ENCODE peak calls at places on chromosome 9, in four cellular contexts. J is right lobe of liver, F is astrocyte, T is cardiac muscle cell. L is an unnamed sample. For H3K4me1 and H3K27me3, the result is how much of the 10 kb centered on the place peaks cover.

GRCh38 chr9:115615821-115616665 is 498.1 kb upstream of the TNC start:
- DNase-seq in J (no peak), F (peak), T (peak), L (no peak)

GRCh38 chr9:89759563-89759962 is 154.8 kb downstream of the GADD45G start:
- DNase-seq in J (no peak), T (no peak), F (no peak), L (no peak)

GRCh38 chr9:4139201-4139600 is 160.7 kb downstream of the GLIS3 start:
- DNase-seq in F (no peak), J (no peak), T (no peak), L (no peak)

GRCh38 chr9:3256571-3256970 is 269.2 kb downstream of the RFX3 start:
- DNase-seq in T (peak), F (no peak), J (no peak), L (no peak)

GRCh38 chr9:123354806-123355508 is 1.0 kb upstream of the CRB2 start:
- DNase-seq in J (no peak), T (no peak), F (no peak), L (no peak)

GRCh38 chr9:37753489-37754190 is at the start of gene TRMT10B:
- DNase-seq in T (peak), F (peak), J (peak), L (peak)

GRCh38 chr9:81393985-81394811 is 295.1 kb downstream of the TLE1 start:
- DNase-seq in J (peak), F (no peak), T (no peak), L (no peak)

GRCh38 chr9:12908910-12909309 is 134.1 kb downstream of the LURAP1L start:
- DNase-seq in T (no peak), F (no peak), J (no peak), L (no peak)

GRCh38 chr9:96169488-96169887 is 132.5 kb downstream of the HSD17B3 start:
- DNase-seq in T (peak), F (no peak), J (peak), L (no peak)

GRCh38 chr9:19229725-19230355 is 653 bp upstream of the DENND4C start:
- DNase-seq in J (no peak), F (peak), T (no peak), L (no peak)

DNA sequence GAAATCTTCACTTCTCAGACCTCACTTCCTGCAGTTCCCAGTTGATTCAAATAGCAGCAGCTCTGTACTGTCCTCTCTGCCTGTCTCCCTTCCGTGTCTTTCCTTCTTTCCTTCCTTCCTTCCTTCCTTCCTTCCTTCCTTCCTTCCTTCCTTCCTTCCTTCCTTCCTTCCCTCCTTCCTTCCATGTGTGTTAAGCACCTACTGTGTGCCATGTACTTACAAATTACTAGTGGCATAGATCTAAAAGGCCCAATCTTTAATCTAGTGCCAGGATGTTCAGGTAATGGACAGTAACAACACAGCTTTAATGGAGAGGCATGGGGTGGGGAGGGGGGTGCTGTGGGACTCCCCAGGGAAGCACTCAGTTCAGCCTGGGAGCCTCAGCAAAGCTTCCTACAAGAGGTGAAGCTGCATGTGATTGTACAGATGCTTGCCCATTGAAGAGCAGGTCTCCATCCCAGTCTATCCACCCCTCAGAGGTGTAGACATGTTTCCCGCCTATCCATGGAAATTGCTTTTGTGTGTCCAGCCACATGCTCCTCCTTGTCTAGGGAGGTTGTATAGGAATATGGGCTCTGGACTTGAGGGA is 106.0 kb downstream of the RGS3 start:
- DNase-seq in F (no peak), T (no peak), J (no peak), L (no peak)
- H3K4me1 ChIP-seq in F (under half), T (under half), J (under half), L (under half)

DNA sequence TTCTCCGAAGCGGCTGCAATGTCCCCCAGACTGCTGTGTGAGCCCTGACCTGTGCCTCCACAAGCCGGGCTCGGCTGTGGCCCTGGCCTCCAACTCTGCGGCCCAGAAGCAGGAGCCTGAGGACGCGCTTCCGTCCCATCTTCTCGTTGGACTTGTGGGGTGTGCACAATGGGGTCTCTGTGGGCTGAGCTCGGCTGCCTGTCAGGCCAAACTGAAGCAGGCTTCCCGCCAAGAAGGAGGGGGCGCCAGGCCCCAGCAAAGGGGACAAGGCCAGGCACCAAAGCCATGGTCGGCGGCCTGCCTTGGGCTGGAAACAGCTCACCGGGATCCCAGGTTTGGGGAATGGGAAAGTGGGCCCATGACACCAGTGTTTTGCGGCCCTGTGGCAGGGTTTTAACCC is 4.1 kb downstream of the NOTCH1 start:
- DNase-seq in T (no peak), F (no peak), J (no peak), L (no peak)
- H3K27me3 ChIP-seq in T (under half), F (under half), J (under half), L (under half)

DNA sequence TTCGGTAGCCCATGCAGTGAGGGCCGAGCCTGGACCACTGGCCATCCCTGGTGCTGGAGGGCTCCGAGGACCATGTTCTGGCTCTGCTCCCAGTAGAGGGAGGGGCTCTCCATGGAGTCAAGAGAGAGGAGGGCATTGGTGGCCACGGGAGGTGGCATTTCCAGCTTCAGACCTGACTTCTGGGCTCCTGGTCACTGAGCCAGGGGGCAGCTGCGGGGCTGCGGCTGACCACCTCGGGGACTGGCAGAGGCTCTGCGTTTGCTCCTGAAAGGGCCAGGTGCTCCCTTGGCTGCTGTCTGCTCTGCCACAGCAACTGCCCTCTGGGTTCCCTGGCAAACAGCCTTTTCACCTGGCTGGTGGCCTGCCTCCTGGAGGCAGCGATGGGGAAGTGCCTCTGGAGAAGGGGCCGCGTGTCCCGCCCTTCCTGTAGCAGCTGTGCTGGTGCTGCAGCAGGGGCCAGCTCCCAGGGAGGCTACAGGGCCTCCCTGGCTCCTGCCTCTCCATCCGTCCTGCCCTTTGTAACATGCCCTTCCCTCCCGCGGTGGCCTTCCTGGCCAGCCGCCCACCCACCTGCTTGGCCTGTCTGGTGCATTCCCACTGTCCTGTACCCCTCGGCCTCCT is 144.6 kb downstream of the CACNA1B start:
- DNase-seq in J (no peak), T (peak), F (no peak), L (no peak)
- TF ChIP-seq CTCF in J (peak), T (peak), F (no peak), L (no peak)

GRCh38 chr9:70093944-70094343 is 50.3 kb downstream of the MAMDC2 start:
- DNase-seq in J (no peak), F (no peak), T (no peak), L (no peak)
- H3K4me1 ChIP-seq in J (under half), F (under half), T (under half), L (under half)